ENCODE peak calls at places on chromosomes 12 and 14, in eight cellular contexts. One of them, this sample, is unnamed.

GRCh38 chr14:88541324-88541723 is 13.5 kb downstream of the PTPN21 start:
- DNase-seq in mesothelial cell of epicardium: no peak
- DNase-seq in cardiac muscle cell: no peak
- DNase-seq in breast epithelium: no peak
- DNase-seq in GM12865: no peak
- DNase-seq in heart left ventricle: no peak
- DNase-seq in psoas muscle: no peak
- DNase-seq in PC-9: no peak
- DNase-seq in this sample: no peak

GRCh38 chr14:81594012-81594411 is 60.4 kb upstream of the SEL1L start:
- DNase-seq in mesothelial cell of epicardium: no peak
- DNase-seq in cardiac muscle cell: peak; percentile 0
- DNase-seq in breast epithelium: no peak
- DNase-seq in GM12865: no peak
- DNase-seq in heart left ventricle: peak; percentile 56
- DNase-seq in psoas muscle: no peak
- DNase-seq in PC-9: no peak
- DNase-seq in this sample: no peak

GRCh38 chr14:22685467-22685866 is 41.3 kb upstream of the OR6J1 start:
- DNase-seq in mesothelial cell of epicardium: no peak
- DNase-seq in cardiac muscle cell: no peak
- DNase-seq in breast epithelium: no peak
- DNase-seq in GM12865: no peak
- DNase-seq in heart left ventricle: no peak
- DNase-seq in psoas muscle: no peak
- DNase-seq in PC-9: peak; percentile 3
- DNase-seq in this sample: no peak

GRCh38 chr12:98154850-98155249 is 360.5 kb upstream of the TMPO start:
- DNase-seq in mesothelial cell of epicardium: no peak
- DNase-seq in cardiac muscle cell: peak; percentile 15
- DNase-seq in breast epithelium: no peak
- DNase-seq in GM12865: peak; percentile 24
- DNase-seq in heart left ventricle: no peak
- DNase-seq in psoas muscle: no peak
- DNase-seq in PC-9: no peak
- DNase-seq in this sample: no peak

GRCh38 chr12:6772331-6772695 is at the start of gene LAG3:
- DNase-seq in mesothelial cell of epicardium: no peak
- DNase-seq in cardiac muscle cell: no peak
- DNase-seq in breast epithelium: no peak
- DNase-seq in GM12865: no peak
- DNase-seq in heart left ventricle: peak; percentile 28
- DNase-seq in psoas muscle: no peak
- DNase-seq in PC-9: no peak
- DNase-seq in this sample: no peak

GRCh38 chr12:72346331-72346944 is 74.3 kb downstream of the TRHDE start:
- DNase-seq in mesothelial cell of epicardium: peak; percentile 43
- DNase-seq in cardiac muscle cell: peak; percentile 74
- DNase-seq in breast epithelium: no peak
- DNase-seq in GM12865: peak; percentile 71
- DNase-seq in heart left ventricle: no peak
- DNase-seq in psoas muscle: no peak
- DNase-seq in PC-9: peak; percentile 51
- DNase-seq in this sample: peak; percentile 67

GRCh38 chr12:74890237-74890599 is 319.4 kb downstream of the KCNC2 start:
- DNase-seq in mesothelial cell of epicardium: no peak
- DNase-seq in cardiac muscle cell: peak; percentile 71
- DNase-seq in breast epithelium: no peak
- DNase-seq in GM12865: peak; percentile 47
- DNase-seq in heart left ventricle: no peak
- DNase-seq in psoas muscle: no peak
- DNase-seq in PC-9: peak; percentile 37
- DNase-seq in this sample: no peak

GRCh38 chr12:89251326-89252237 is 100.7 kb downstream of the DUSP6 start:
- DNase-seq in mesothelial cell of epicardium: no peak
- DNase-seq in cardiac muscle cell: no peak
- DNase-seq in breast epithelium: no peak
- DNase-seq in GM12865: no peak
- DNase-seq in heart left ventricle: no peak
- DNase-seq in psoas muscle: no peak
- DNase-seq in PC-9: no peak
- DNase-seq in this sample: no peak

GRCh38 chr12:9931245-9931644 is 925 bp downstream of the CLEC2A start:
- DNase-seq in mesothelial cell of epicardium: no peak
- DNase-seq in cardiac muscle cell: no peak
- DNase-seq in breast epithelium: no peak
- DNase-seq in GM12865: no peak
- DNase-seq in heart left ventricle: no peak
- DNase-seq in psoas muscle: no peak
- DNase-seq in PC-9: no peak
- DNase-seq in this sample: no peak

GRCh38 chr14:60266021-60266937 is 17.3 kb downstream of the PPM1A start:
- DNase-seq in mesothelial cell of epicardium: no peak
- DNase-seq in cardiac muscle cell: peak; percentile 47
- DNase-seq in breast epithelium: no peak
- DNase-seq in GM12865: peak; percentile 8
- DNase-seq in heart left ventricle: no peak
- DNase-seq in psoas muscle: no peak
- DNase-seq in PC-9: no peak
- DNase-seq in this sample: no peak

GRCh38 chr12:1668833-1669543 is 21.9 kb upstream of the ADIPOR2 start:
- DNase-seq in mesothelial cell of epicardium: no peak
- DNase-seq in cardiac muscle cell: peak; percentile 65
- DNase-seq in breast epithelium: no peak
- DNase-seq in GM12865: no peak
- DNase-seq in heart left ventricle: peak; percentile 89
- DNase-seq in psoas muscle: peak; percentile 74
- DNase-seq in PC-9: no peak
- DNase-seq in this sample: no peak

GRCh38 chr12:30785630-30786029 is 30.9 kb upstream of the CAPRIN2 start:
- DNase-seq in mesothelial cell of epicardium: no peak
- DNase-seq in cardiac muscle cell: no peak
- DNase-seq in breast epithelium: no peak
- DNase-seq in GM12865: no peak
- DNase-seq in heart left ventricle: no peak
- DNase-seq in psoas muscle: no peak
- DNase-seq in PC-9: no peak
- DNase-seq in this sample: no peak

GRCh38 chr12:49548822-49549648 is 10.2 kb downstream of the KCNH3 start:
- DNase-seq in mesothelial cell of epicardium: no peak
- DNase-seq in cardiac muscle cell: peak; percentile 39
- DNase-seq in breast epithelium: no peak
- DNase-seq in GM12865: no peak
- DNase-seq in heart left ventricle: peak; percentile 54
- DNase-seq in psoas muscle: peak; percentile 67
- DNase-seq in PC-9: no peak
- DNase-seq in this sample: no peak

GRCh38 chr14:61130512-61131260 is 149.6 kb downstream of the SLC38A6 start:
- DNase-seq in mesothelial cell of epicardium: no peak
- DNase-seq in cardiac muscle cell: no peak
- DNase-seq in breast epithelium: no peak
- DNase-seq in GM12865: no peak
- DNase-seq in heart left ventricle: no peak
- DNase-seq in psoas muscle: peak; percentile 97
- DNase-seq in PC-9: no peak
- DNase-seq in this sample: no peak

GRCh38 chr12:132487311-132487741 is 2.6 kb upstream of the FBRSL1 start:
- DNase-seq in mesothelial cell of epicardium: no peak
- DNase-seq in cardiac muscle cell: no peak
- DNase-seq in breast epithelium: no peak
- DNase-seq in GM12865: no peak
- DNase-seq in heart left ventricle: peak; percentile 23
- DNase-seq in psoas muscle: peak; percentile 56
- DNase-seq in PC-9: no peak
- DNase-seq in this sample: no peak

GRCh38 chr12:84131076-84131475 is 781.5 kb downstream of the SLC6A15 start:
- DNase-seq in mesothelial cell of epicardium: no peak
- DNase-seq in cardiac muscle cell: peak; percentile 54
- DNase-seq in breast epithelium: no peak
- DNase-seq in GM12865: no peak
- DNase-seq in heart left ventricle: no peak
- DNase-seq in psoas muscle: no peak
- DNase-seq in PC-9: no peak
- DNase-seq in this sample: no peak

GRCh38 chr14:90487031-90487430 is 90.2 kb downstream of the CALM1 start:
- DNase-seq in mesothelial cell of epicardium: no peak
- DNase-seq in cardiac muscle cell: peak; percentile 38
- DNase-seq in breast epithelium: no peak
- DNase-seq in GM12865: no peak
- DNase-seq in heart left ventricle: peak; percentile 53
- DNase-seq in psoas muscle: no peak
- DNase-seq in PC-9: no peak
- DNase-seq in this sample: no peak

GRCh38 chr12:94875525-94875924 is 128.0 kb downstream of the NDUFA12 start:
- DNase-seq in mesothelial cell of epicardium: no peak
- DNase-seq in cardiac muscle cell: peak; percentile 27
- DNase-seq in breast epithelium: no peak
- DNase-seq in GM12865: peak; percentile 91
- DNase-seq in heart left ventricle: no peak
- DNase-seq in psoas muscle: no peak
- DNase-seq in PC-9: peak; percentile 21
- DNase-seq in this sample: no peak
- TF ChIP-seq CTCF in mesothelial cell of epicardium: no peak
- TF ChIP-seq CTCF in cardiac muscle cell: no peak
- TF ChIP-seq CTCF in breast epithelium: no peak
- TF ChIP-seq CTCF in GM12865: peak; percentile 69
- TF ChIP-seq CTCF in heart left ventricle: no peak
- TF ChIP-seq CTCF in psoas muscle: peak; percentile 21
- TF ChIP-seq CTCF in PC-9: peak; percentile 53
- TF ChIP-seq CTCF in this sample: peak; percentile 52

GRCh38 chr14:103308717-103309616 is 25.1 kb upstream of the EIF5 start:
- DNase-seq in mesothelial cell of epicardium: no peak
- DNase-seq in cardiac muscle cell: no peak
- DNase-seq in breast epithelium: no peak
- DNase-seq in GM12865: no peak
- DNase-seq in heart left ventricle: no peak
- DNase-seq in psoas muscle: no peak
- DNase-seq in PC-9: no peak
- DNase-seq in this sample: no peak
- TF ChIP-seq CTCF in mesothelial cell of epicardium: no peak
- TF ChIP-seq CTCF in cardiac muscle cell: no peak
- TF ChIP-seq CTCF in breast epithelium: no peak
- TF ChIP-seq CTCF in GM12865: no peak
- TF ChIP-seq CTCF in heart left ventricle: no peak
- TF ChIP-seq CTCF in psoas muscle: no peak
- TF ChIP-seq CTCF in PC-9: no peak
- TF ChIP-seq CTCF in this sample: no peak

GRCh38 chr12:115973968-115974765 is 303.3 kb downstream of the MED13L start:
- DNase-seq in mesothelial cell of epicardium: no peak
- DNase-seq in cardiac muscle cell: no peak
- DNase-seq in breast epithelium: no peak
- DNase-seq in GM12865: no peak
- DNase-seq in heart left ventricle: no peak
- DNase-seq in psoas muscle: no peak
- DNase-seq in PC-9: no peak
- DNase-seq in this sample: no peak

GRCh38 chr12:115973066-115973465 is 304.4 kb downstream of the MED13L start:
- DNase-seq in mesothelial cell of epicardium: no peak
- DNase-seq in cardiac muscle cell: peak; percentile 63
- DNase-seq in breast epithelium: no peak
- DNase-seq in GM12865: no peak
- DNase-seq in heart left ventricle: no peak
- DNase-seq in psoas muscle: no peak
- DNase-seq in PC-9: no peak
- DNase-seq in this sample: no peak

GRCh38 chr12:115972241-115972640 is 305.3 kb downstream of the MED13L start:
- DNase-seq in mesothelial cell of epicardium: no peak
- DNase-seq in cardiac muscle cell: no peak
- DNase-seq in breast epithelium: no peak
- DNase-seq in GM12865: no peak
- DNase-seq in heart left ventricle: no peak
- DNase-seq in psoas muscle: no peak
- DNase-seq in PC-9: no peak
- DNase-seq in this sample: no peak

GRCh38 chr12:115979351-115979750 is 298.1 kb downstream of the MED13L start:
- DNase-seq in mesothelial cell of epicardium: no peak
- DNase-seq in cardiac muscle cell: peak; percentile 32
- DNase-seq in breast epithelium: no peak
- DNase-seq in GM12865: no peak
- DNase-seq in heart left ventricle: no peak
- DNase-seq in psoas muscle: no peak
- DNase-seq in PC-9: no peak
- DNase-seq in this sample: no peak

GRCh38 chr12:115975411-115975810 is 302.1 kb downstream of the MED13L start:
- DNase-seq in mesothelial cell of epicardium: no peak
- DNase-seq in cardiac muscle cell: no peak
- DNase-seq in breast epithelium: no peak
- DNase-seq in GM12865: no peak
- DNase-seq in heart left ventricle: no peak
- DNase-seq in psoas muscle: no peak
- DNase-seq in PC-9: no peak
- DNase-seq in this sample: no peak
- TF ChIP-seq CTCF in mesothelial cell of epicardium: no peak
- TF ChIP-seq CTCF in cardiac muscle cell: no peak
- TF ChIP-seq CTCF in breast epithelium: no peak
- TF ChIP-seq CTCF in GM12865: no peak
- TF ChIP-seq CTCF in heart left ventricle: no peak
- TF ChIP-seq CTCF in psoas muscle: no peak
- TF ChIP-seq CTCF in PC-9: no peak
- TF ChIP-seq CTCF in this sample: no peak

DNA sequence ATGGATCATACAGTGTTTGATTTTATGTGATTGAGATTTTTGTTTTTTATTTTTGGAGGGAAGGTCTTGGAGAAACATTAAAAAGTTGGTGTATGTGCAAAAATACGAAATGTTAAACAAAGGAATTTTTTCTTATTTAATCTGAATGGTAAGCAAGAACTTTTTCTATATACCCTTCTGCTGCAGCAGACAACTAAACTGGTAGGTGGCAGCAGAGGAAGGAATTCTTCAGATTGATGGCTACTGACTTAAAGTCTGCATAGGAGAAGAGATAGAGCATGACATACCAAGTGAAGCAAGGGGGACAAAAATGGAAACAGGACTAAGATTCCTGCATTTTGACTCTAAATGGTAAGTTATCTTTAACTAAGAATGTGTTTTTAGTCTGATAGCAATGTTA is 42.0 kb upstream of the A2ML1 start:
- DNase-seq in mesothelial cell of epicardium: no peak
- DNase-seq in cardiac muscle cell: peak; percentile 52
- DNase-seq in breast epithelium: no peak
- DNase-seq in GM12865: peak; percentile 35
- DNase-seq in heart left ventricle: no peak
- DNase-seq in psoas muscle: no peak
- DNase-seq in PC-9: peak; percentile 20
- DNase-seq in this sample: no peak
- TF ChIP-seq CTCF in mesothelial cell of epicardium: peak; percentile 44
- TF ChIP-seq CTCF in cardiac muscle cell: peak; percentile 37
- TF ChIP-seq CTCF in breast epithelium: no peak
- TF ChIP-seq CTCF in GM12865: peak; percentile 21
- TF ChIP-seq CTCF in heart left ventricle: peak; percentile 11
- TF ChIP-seq CTCF in psoas muscle: no peak
- TF ChIP-seq CTCF in PC-9: peak; percentile 53
- TF ChIP-seq CTCF in this sample: peak; percentile 65

GRCh38 chr12:26719852-26720251 is 113.1 kb downstream of the ITPR2 start:
- DNase-seq in mesothelial cell of epicardium: no peak
- DNase-seq in cardiac muscle cell: no peak
- DNase-seq in breast epithelium: no peak
- DNase-seq in GM12865: no peak
- DNase-seq in heart left ventricle: no peak
- DNase-seq in psoas muscle: no peak
- DNase-seq in PC-9: no peak
- DNase-seq in this sample: no peak
- TF ChIP-seq CTCF in mesothelial cell of epicardium: peak; percentile 22
- TF ChIP-seq CTCF in cardiac muscle cell: peak; percentile 21
- TF ChIP-seq CTCF in breast epithelium: no peak
- TF ChIP-seq CTCF in GM12865: no peak
- TF ChIP-seq CTCF in heart left ventricle: no peak
- TF ChIP-seq CTCF in psoas muscle: peak; percentile 4
- TF ChIP-seq CTCF in PC-9: no peak
- TF ChIP-seq CTCF in this sample: peak; percentile 54